ENCODE peak calls at places on chromosomes 13 and 19, in four cellular contexts. One of them, this sample, is unnamed.
A peak's percentile ranks its signal among the peaks of the same experiment; 100 is the strongest.

GRCh38 chr13:39381456-39381855 is 221.5 kb downstream of the LHFPL6 start:
- DNase-seq in CD8-positive, alpha-beta memory T cell: no peak
- DNase-seq in neuronal stem cell: no peak
- DNase-seq in suprapubic skin: no peak
- DNase-seq in this sample: no peak

GRCh38 chr19:49655570-49656455 is 9.8 kb downstream of the IRF3 start:
- DNase-seq in neuronal stem cell: no peak
- DNase-seq in suprapubic skin: no peak
- DNase-seq in CD8-positive, alpha-beta memory T cell: no peak
- DNase-seq in this sample: no peak

GRCh38 chr13:73158851-73159250 is 100.0 kb downstream of the KLF5 start:
- DNase-seq in CD8-positive, alpha-beta memory T cell: no peak
- DNase-seq in suprapubic skin: no peak
- DNase-seq in neuronal stem cell: no peak
- DNase-seq in this sample: no peak

GRCh38 chr13:49563513-49563912 is 21.8 kb downstream of the RCBTB1 start:
- DNase-seq in neuronal stem cell: no peak
- DNase-seq in suprapubic skin: no peak
- DNase-seq in CD8-positive, alpha-beta memory T cell: no peak
- DNase-seq in this sample: no peak

GRCh38 chr13:35143123-35143522 is 201.1 kb downstream of the NBEA start:
- DNase-seq in neuronal stem cell: no peak
- DNase-seq in suprapubic skin: no peak
- DNase-seq in CD8-positive, alpha-beta memory T cell: no peak
- DNase-seq in this sample: no peak

GRCh38 chr19:19081642-19082151 is 17.9 kb downstream of the SLC25A42 start:
- DNase-seq in suprapubic skin: no peak
- DNase-seq in neuronal stem cell: no peak
- DNase-seq in CD8-positive, alpha-beta memory T cell: no peak
- DNase-seq in this sample: no peak

GRCh38 chr13:35914662-35915061 is 216.5 kb downstream of the DCLK1 start:
- DNase-seq in neuronal stem cell: no peak
- DNase-seq in CD8-positive, alpha-beta memory T cell: no peak
- DNase-seq in suprapubic skin: no peak
- DNase-seq in this sample: peak; percentile 88

GRCh38 chr13:78603240-78603947 is at the start of gene POU4F1:
- DNase-seq in neuronal stem cell: peak; percentile 81
- DNase-seq in CD8-positive, alpha-beta memory T cell: peak; percentile 33
- DNase-seq in suprapubic skin: no peak
- DNase-seq in this sample: no peak

GRCh38 chr19:50326101-50326664 is 3.0 kb downstream of the KCNC3 start:
- DNase-seq in CD8-positive, alpha-beta memory T cell: no peak
- DNase-seq in neuronal stem cell: no peak
- DNase-seq in suprapubic skin: no peak
- DNase-seq in this sample: no peak

GRCh38 chr19:46787331-46788100 is 878 bp downstream of the SLC1A5 start:
- DNase-seq in neuronal stem cell: peak; percentile 52
- DNase-seq in suprapubic skin: peak; percentile 77
- DNase-seq in CD8-positive, alpha-beta memory T cell: peak; percentile 26
- DNase-seq in this sample: no peak

GRCh38 chr13:24511824-24512207 is 762 bp downstream of the PARP4 start:
- DNase-seq in CD8-positive, alpha-beta memory T cell: no peak
- DNase-seq in suprapubic skin: no peak
- DNase-seq in neuronal stem cell: no peak
- DNase-seq in this sample: no peak

GRCh38 chr13:74132768-74133656 is 1.2 kb downstream of the KLF12 start:
- DNase-seq in CD8-positive, alpha-beta memory T cell: peak; percentile 55
- DNase-seq in suprapubic skin: peak; percentile 67
- DNase-seq in neuronal stem cell: peak; percentile 24
- DNase-seq in this sample: no peak

GRCh38 chr13:51033431-51034185 is 77.5 kb downstream of the C13orf42 start:
- DNase-seq in suprapubic skin: no peak
- DNase-seq in neuronal stem cell: no peak
- DNase-seq in CD8-positive, alpha-beta memory T cell: no peak
- DNase-seq in this sample: no peak

GRCh38 chr13:36665630-36666029 is 8.2 kb upstream of the SERTM1 start:
- DNase-seq in CD8-positive, alpha-beta memory T cell: no peak
- DNase-seq in suprapubic skin: no peak
- DNase-seq in neuronal stem cell: no peak
- DNase-seq in this sample: no peak

GRCh38 chr13:81302677-81303076 is 961.8 kb upstream of the SPRY2 start:
- DNase-seq in suprapubic skin: no peak
- DNase-seq in neuronal stem cell: no peak
- DNase-seq in CD8-positive, alpha-beta memory T cell: no peak
- DNase-seq in this sample: no peak

GRCh38 chr19:30739394-30739793 is 367.2 kb downstream of the ZNF536 start:
- DNase-seq in suprapubic skin: peak; percentile 75
- DNase-seq in CD8-positive, alpha-beta memory T cell: no peak
- DNase-seq in neuronal stem cell: no peak
- DNase-seq in this sample: no peak

GRCh38 chr19:47356900-47357299 is 7.8 kb downstream of the DHX34 start:
- DNase-seq in CD8-positive, alpha-beta memory T cell: no peak
- DNase-seq in neuronal stem cell: no peak
- DNase-seq in suprapubic skin: no peak
- DNase-seq in this sample: no peak

GRCh38 chr19:27746691-27747380 is 1466.1 kb downstream of the UQCRFS1 start:
- DNase-seq in suprapubic skin: peak; percentile 51
- DNase-seq in neuronal stem cell: no peak
- DNase-seq in CD8-positive, alpha-beta memory T cell: no peak
- DNase-seq in this sample: no peak

GRCh38 chr13:45718063-45718462 is 15.9 kb downstream of the CBY2 start:
- DNase-seq in neuronal stem cell: no peak
- DNase-seq in CD8-positive, alpha-beta memory T cell: no peak
- DNase-seq in suprapubic skin: no peak
- DNase-seq in this sample: no peak

GRCh38 chr13:77860621-77861020 is 58.0 kb downstream of the EDNRB start:
- DNase-seq in CD8-positive, alpha-beta memory T cell: no peak
- DNase-seq in neuronal stem cell: no peak
- DNase-seq in suprapubic skin: no peak
- DNase-seq in this sample: peak; percentile 3

GRCh38 chr19:55593096-55593772 is 6.1 kb downstream of the FIZ1 start:
- DNase-seq in neuronal stem cell: no peak
- DNase-seq in CD8-positive, alpha-beta memory T cell: no peak
- DNase-seq in suprapubic skin: no peak
- DNase-seq in this sample: no peak

GRCh38 chr19:42658148-42658547 is 63.4 kb upstream of the CEACAM8 start:
- DNase-seq in suprapubic skin: no peak
- DNase-seq in CD8-positive, alpha-beta memory T cell: no peak
- DNase-seq in neuronal stem cell: no peak
- DNase-seq in this sample: no peak

DNA sequence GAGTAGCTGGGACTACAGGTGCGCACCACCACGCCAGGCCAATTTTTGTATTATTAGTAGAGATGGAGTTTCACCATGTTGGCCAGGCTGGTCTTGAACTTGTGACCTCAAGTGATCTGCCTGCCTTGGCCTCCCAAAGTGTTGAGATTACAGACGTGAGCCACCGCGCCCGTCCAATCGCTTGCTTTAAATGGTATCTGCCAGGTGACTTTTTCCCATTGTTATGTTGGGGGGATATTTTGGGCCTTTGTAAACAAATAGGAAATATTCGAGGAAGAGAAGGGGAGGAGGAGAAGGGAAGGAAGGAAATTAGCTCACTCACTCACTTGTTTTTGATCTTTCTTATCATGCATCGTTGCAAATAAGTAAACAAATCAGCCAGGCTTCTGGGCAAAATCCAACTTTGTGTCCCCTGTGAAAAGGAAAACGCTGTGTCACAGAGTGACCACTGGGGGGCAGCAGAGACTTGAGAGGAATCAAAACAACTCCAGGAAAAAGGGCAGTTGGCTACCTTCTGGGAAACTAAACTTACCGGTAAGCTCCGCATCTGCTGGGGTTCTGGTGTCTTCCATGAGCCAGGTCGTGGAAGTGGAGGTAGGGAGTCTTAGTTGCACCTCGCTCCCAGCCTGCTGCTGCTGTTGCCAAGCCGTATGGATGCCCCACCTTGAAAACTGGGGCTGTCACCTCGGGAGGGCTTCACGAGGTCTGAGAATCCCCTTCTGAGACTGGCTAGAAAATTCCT is 9.3 kb upstream of the RANBP3 start:
- DNase-seq in CD8-positive, alpha-beta memory T cell: peak; percentile 53
- DNase-seq in suprapubic skin: peak; percentile 85
- DNase-seq in neuronal stem cell: peak; percentile 71
- DNase-seq in this sample: no peak
- H3K4me3 ChIP-seq in CD8-positive, alpha-beta memory T cell: peak overlapping the region; percentile 56
- H3K4me3 ChIP-seq in suprapubic skin: peak overlapping the region; percentile 36
- H3K4me3 ChIP-seq in neuronal stem cell: no peak overlapping the region
- H3K4me3 ChIP-seq in this sample: peak overlapping the region; percentile 0

DNA sequence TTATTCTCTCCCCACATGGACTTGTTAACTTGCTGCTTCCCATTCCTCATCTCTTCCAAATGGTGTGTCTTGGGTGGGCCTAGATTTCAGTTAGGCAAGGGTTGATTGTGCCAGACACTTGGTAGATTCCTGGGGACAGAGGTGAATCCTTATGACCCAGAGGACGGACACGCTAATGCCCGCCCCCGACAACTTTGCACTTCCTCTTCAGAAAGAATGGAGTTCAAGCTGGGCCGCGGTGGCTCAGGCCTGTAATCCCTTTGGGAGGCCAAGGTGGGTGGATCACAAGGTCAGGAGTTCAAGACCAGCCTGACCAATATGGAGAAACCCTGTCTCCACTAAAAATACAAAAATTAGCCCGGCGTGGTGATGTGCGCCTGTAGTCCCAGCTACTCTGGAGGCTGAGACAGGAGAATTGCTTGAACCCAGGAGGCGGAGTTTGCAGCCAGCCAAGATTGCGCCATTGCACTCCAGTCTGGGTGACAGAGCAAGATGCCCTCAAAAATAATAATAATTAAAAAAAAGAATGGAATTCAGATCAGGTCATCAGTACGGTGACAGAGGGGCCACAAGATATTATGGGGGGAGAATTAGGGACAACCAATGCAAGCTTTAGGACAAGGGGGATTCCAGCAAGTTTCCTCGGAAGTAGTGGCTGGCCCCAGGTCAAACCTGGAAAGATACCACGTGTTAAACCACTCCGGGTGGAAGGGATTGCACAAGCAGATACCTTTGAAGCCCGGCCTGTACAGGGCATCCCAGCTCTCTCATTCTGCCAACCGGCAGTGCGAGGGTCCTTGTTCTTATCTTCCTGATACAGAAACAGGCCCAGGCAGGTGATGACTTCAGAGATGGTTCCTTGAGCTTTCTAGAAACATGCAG is 2.7 kb downstream of the MYO9B start:
- DNase-seq in neuronal stem cell: no peak
- DNase-seq in suprapubic skin: no peak
- DNase-seq in CD8-positive, alpha-beta memory T cell: no peak
- DNase-seq in this sample: no peak
- H3K36me3 ChIP-seq in neuronal stem cell: peaks cover 30% of the 10 kb centered on the region
- H3K36me3 ChIP-seq in suprapubic skin: no peaks in the 10 kb centered on the region
- H3K36me3 ChIP-seq in CD8-positive, alpha-beta memory T cell: no peaks in the 10 kb centered on the region
- H3K36me3 ChIP-seq in this sample: no peaks in the 10 kb centered on the region

DNA sequence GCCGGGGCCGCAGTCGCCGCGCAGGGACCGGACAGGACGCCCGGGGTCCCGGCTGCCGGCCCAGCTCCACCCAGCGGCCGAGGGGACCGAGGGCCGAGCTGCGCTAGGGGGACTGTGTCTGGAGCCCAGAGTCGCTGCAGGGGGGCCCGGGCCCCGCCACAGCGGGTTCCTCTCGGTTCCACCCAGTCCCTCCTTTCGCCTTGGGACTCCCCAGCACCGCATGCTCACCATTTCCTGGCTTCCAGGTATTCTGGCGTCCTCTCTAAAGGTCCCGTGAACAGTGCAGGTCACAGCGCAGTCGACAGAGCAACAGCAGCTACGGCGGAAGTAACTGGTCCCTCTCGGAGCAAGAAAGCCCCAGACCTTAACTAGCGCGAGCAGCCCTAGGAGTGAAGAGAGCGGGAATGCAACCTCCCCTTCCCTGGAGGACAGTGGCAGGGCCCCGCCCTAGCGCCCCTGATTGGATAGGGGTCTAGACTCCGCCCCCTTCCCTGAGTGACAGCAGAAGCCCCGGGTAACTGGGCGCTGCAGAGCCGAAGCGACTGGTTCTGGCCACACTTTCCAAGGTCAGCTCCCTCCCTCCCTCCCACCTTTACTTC is at the start of gene ZNF878:
- DNase-seq in neuronal stem cell: peak; percentile 93
- DNase-seq in CD8-positive, alpha-beta memory T cell: peak; percentile 35
- DNase-seq in suprapubic skin: peak; percentile 92
- DNase-seq in this sample: peak; percentile 42
- H3K4me3 ChIP-seq in neuronal stem cell: peak within 1 kb of the TSS; percentile 60
- H3K4me3 ChIP-seq in CD8-positive, alpha-beta memory T cell: peak within 1 kb of the TSS; percentile 54
- H3K4me3 ChIP-seq in suprapubic skin: peak within 1 kb of the TSS; percentile 70
- H3K4me3 ChIP-seq in this sample: peak within 1 kb of the TSS; percentile 77

DNA sequence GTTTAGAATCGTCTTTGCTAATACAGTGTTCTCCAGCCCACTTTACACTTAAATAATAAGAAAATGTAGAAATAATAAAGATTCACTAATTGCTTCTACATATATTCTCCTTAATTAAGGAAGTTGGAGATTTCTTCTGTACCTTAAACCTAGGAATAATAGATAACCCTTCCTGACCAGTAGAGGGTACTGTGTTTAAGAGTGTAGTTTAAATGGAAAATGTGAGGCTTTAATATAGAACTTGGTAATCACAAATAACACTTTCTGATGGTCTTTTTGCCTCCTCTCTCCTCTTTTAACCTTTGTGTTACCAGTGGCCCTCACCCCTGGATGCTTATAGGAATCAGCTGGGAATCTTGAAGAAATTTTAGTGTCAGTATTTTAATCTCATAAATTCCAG is 20.7 kb downstream of the POMP start:
- DNase-seq in suprapubic skin: no peak
- DNase-seq in neuronal stem cell: no peak
- DNase-seq in CD8-positive, alpha-beta memory T cell: no peak
- DNase-seq in this sample: no peak
- H3K36me3 ChIP-seq in suprapubic skin: peaks cover 50% of the 10 kb centered on the region
- H3K36me3 ChIP-seq in neuronal stem cell: peaks cover 51% of the 10 kb centered on the region
- H3K36me3 ChIP-seq in CD8-positive, alpha-beta memory T cell: peaks cover 8% of the 10 kb centered on the region
- H3K36me3 ChIP-seq in this sample: no peaks in the 10 kb centered on the region